ENCODE peak calls at places on chromosome 1, in eight cellular contexts. I, X, S, R, T, D, G and Z are unnamed samples.

GRCh38 chr1:231139125-231139649 is 22.7 kb upstream of the TRIM67 start:
- DNase-seq in G (no peak), I (no peak), X (peak; percentile 91), T (no peak), D (no peak), R (peak; percentile 92), S (peak; percentile 62), Z (no peak)

GRCh38 chr1:246527402-246528088 is 20.5 kb upstream of the SMYD3 start:
- DNase-seq in S (no peak), I (no peak), T (no peak), X (no peak), G (no peak), R (no peak), D (no peak), Z (no peak)

GRCh38 chr1:16189003-16189402 is 23.4 kb downstream of the ARHGEF19 start:
- DNase-seq in S (no peak), I (no peak), R (no peak), T (no peak), X (no peak), D (no peak), G (peak; percentile 82), Z (no peak)

GRCh38 chr1:59401581-59401980 is 104.7 kb downstream of the FGGY start:
- DNase-seq in X (no peak), G (no peak), I (no peak), R (no peak), S (no peak), D (no peak), T (no peak), Z (no peak)

GRCh38 chr1:234188454-234188792 is 184.8 kb upstream of the COA6 start:
- DNase-seq in X (no peak), R (no peak), T (peak; percentile 78), I (no peak), D (no peak), G (no peak), S (no peak), Z (peak; percentile 86)

GRCh38 chr1:3530086-3530930 is 75.8 kb downstream of the ARHGEF16 start:
- DNase-seq in I (no peak), X (no peak), R (no peak), T (no peak), S (no peak), G (peak; percentile 37), D (no peak), Z (peak; percentile 68)

GRCh38 chr1:165696625-165697100 is 1.7 kb downstream of the ALDH9A1 start:
- DNase-seq in T (no peak), R (peak; percentile 91), X (peak; percentile 91), G (peak; percentile 24), S (peak; percentile 86), D (no peak), I (no peak), Z (no peak)

GRCh38 chr1:206703647-206704046 is 18.9 kb downstream of the MAPKAPK2 start:
- DNase-seq in R (peak; percentile 43), I (peak; percentile 79), G (no peak), S (no peak), X (peak; percentile 61), T (no peak), D (no peak), Z (peak; percentile 18)

GRCh38 chr1:162676087-162676486 is 43.8 kb downstream of the DDR2 start:
- DNase-seq in I (no peak), S (peak; percentile 52), X (peak; percentile 84), T (no peak), G (no peak), D (no peak), R (peak; percentile 76), Z (no peak)

GRCh38 chr1:201763439-201764140 is 65.4 kb upstream of the IPO9 start:
- DNase-seq in X (no peak), R (peak; percentile 44), I (no peak), T (no peak), S (no peak), G (no peak), D (no peak), Z (no peak)

GRCh38 chr1:161217831-161218230 is 2.7 kb downstream of the FCER1G start:
- DNase-seq in S (no peak), R (no peak), G (no peak), X (no peak), I (no peak), T (no peak), D (no peak), Z (no peak)

GRCh38 chr1:5565726-5566125 is 426.5 kb downstream of the NPHP4 start:
- DNase-seq in G (peak; percentile 4), D (no peak), T (no peak), I (no peak), X (no peak), S (no peak), R (no peak), Z (no peak)

GRCh38 chr1:6601049-6601864 is 1.4 kb downstream of the KLHL21 start:
- DNase-seq in D (peak; percentile 75), S (peak; percentile 94), R (peak; percentile 91), T (no peak), I (peak; percentile 81), G (peak; percentile 86), X (peak; percentile 88), Z (peak; percentile 67)

GRCh38 chr1:219416598-219417238 is 196.2 kb downstream of the ZC3H11B start:
- DNase-seq in D (no peak), G (peak; percentile 71), S (peak; percentile 60), X (peak; percentile 18), T (peak; percentile 70), I (no peak), R (peak; percentile 47), Z (peak; percentile 75)

GRCh38 chr1:149848811-149849210 is 50.6 kb upstream of the BOLA1 start:
- DNase-seq in G (no peak), T (no peak), D (no peak), X (no peak), R (peak; percentile 10), I (no peak), S (peak; percentile 16), Z (peak; percentile 3)

GRCh38 chr1:54011316-54012007 is 6.5 kb downstream of the LDLRAD1 start:
- DNase-seq in S (no peak), X (no peak), T (no peak), D (no peak), R (no peak), I (no peak), G (no peak), Z (no peak)

GRCh38 chr1:219123041-219123440 is 50.6 kb upstream of the LYPLAL1 start:
- DNase-seq in I (no peak), R (no peak), S (no peak), D (no peak), T (no peak), G (no peak), X (no peak), Z (no peak)

GRCh38 chr1:226064168-226064815 is 1.8 kb downstream of the H3-3A start:
- DNase-seq in D (no peak), T (no peak), X (no peak), S (peak; percentile 43), G (peak; percentile 28), R (peak; percentile 23), I (no peak), Z (no peak)

DNA sequence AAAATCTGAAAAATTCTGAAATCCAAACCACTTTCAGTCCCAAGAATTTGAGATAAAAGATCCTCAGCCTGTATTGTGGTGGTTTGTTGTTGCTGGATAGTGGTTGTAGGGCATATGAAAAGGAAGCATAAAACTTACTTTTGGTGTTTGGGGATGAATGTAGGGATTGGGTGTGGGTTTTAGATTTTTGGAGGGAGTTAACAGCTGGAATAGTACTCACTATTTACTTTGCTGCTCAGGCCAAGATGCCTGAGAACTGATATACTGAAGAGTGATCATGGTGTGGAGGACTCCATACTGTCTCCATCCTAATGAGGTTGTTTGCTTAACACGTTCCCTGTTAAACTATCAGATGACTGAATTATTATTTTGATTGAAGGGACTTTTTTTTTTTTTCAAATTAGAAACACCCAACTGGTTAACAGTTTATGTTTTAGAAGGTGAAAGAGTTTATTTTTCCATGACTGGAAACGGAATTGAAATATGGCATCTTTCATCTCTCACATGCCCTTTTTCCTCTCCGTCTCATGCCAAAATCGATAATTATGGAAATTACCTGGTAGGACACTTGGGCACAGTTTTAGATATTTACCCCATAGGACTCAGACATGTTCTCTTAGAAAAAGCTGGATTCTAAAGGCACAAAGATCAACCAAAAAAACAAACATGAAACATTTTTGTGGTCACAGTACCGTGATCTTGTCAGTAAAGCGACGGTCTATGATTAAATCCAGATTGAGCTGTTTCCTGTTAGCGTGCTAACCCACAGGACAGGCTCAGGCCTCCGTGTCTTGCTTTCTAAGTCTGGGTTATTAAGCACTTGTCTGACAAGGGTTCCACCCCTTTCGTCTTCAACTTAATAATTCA is 37.3 kb downstream of the RGL1 start:
- DNase-seq in D (no peak), G (no peak), T (peak; percentile 42), S (peak; percentile 99), R (peak; percentile 94), I (no peak), X (peak; percentile 97), Z (no peak)
- H3K4me3 ChIP-seq in D (peak overlapping the region; percentile 33), G (no peak overlapping the region), T (peak overlapping the region; percentile 23), S (no peak overlapping the region), R (no peak overlapping the region), I (no peak overlapping the region), X (peak overlapping the region; percentile 41), Z (no peak overlapping the region)

GRCh38 chr1:21663251-21663950 is 5.8 kb downstream of the RAP1GAP start:
- DNase-seq in S (no peak), D (no peak), I (no peak), G (no peak), T (no peak), R (no peak), X (no peak), Z (no peak)
- H3K4me3 ChIP-seq in S (no peak overlapping the region), D (no peak overlapping the region), I (no peak overlapping the region), G (no peak overlapping the region), T (no peak overlapping the region), R (no peak overlapping the region), X (no peak overlapping the region), Z (no peak overlapping the region)

DNA sequence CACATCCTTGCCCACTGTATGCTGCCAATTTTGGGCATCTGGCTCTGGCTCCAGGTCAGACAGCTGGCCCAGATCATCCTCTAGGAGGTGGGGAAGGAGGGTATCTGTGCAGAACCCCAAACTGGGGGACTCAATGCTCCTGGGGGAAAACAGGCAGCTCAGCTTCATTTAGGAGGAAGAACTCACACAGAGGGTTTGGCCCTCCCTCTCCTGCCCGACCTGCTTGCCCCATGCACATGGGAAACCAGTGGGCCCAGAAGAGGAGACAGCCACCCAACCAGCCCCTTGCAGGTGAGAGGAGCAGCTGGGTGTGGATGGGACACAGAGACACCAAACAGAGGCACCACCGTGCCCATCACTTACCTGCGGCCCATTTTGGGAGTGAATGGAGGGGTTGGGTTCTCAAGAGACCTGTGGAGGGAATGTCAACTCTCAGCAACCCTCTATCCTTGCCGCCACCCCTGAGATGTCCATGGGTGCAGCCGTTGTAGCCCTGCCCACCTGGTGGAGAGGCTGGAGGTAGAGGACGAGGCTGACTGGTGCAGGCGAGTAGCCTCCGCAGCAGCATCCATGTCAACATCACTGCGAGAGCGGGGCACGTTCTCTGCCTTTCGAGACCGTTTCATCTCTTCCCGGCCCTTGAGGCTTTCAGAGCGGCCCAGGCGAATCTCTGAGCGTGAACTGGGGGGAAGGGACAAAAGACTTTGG is 27.5 kb downstream of the LRRC71 start:
- DNase-seq in S (no peak), I (no peak), T (no peak), R (no peak), X (no peak), D (no peak), G (no peak), Z (no peak)
- H3K4me3 ChIP-seq in S (no peak overlapping the region), I (no peak overlapping the region), T (no peak overlapping the region), R (no peak overlapping the region), X (no peak overlapping the region), D (no peak overlapping the region), G (no peak overlapping the region), Z (no peak overlapping the region)

DNA sequence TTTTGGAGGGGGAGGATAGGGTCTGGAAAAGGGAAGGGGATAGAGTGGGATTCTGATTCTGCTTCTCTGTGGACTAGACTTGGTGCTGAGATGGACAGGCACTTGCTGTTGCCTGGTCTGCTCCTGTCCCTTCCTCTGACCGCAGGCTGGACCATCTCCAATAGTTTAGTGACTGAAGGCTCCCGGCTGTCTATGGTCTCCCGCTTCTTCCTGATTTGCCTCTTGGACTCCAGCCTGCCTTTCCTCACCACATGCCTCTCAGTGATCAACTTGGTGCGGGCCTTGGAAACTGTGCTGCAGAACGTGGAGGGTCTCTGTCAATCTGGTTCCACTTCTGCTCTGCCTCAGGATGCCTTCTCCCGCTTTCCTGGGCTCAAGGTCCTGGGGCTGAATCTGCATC is 6.3 kb upstream of the ZSCAN20 start:
- DNase-seq in X (no peak), R (no peak), I (no peak), D (no peak), S (no peak), G (no peak), T (no peak), Z (no peak)
- H3K4me3 ChIP-seq in X (no peak overlapping the region), R (no peak overlapping the region), I (no peak overlapping the region), D (no peak overlapping the region), S (no peak overlapping the region), G (no peak overlapping the region), T (no peak overlapping the region), Z (no peak overlapping the region)